ENCODE peak calls at places on chromosomes 7 and 10, in four cellular contexts. X, E, W and R are unnamed samples.

GRCh38 chr7:133571066-133571465 is 318.2 kb downstream of the EXOC4 start:
- DNase-seq in E (no peak), W (no peak), X (no peak), R (no peak)

GRCh38 chr7:33477719-33478480 is 348.5 kb downstream of the BBS9 start:
- DNase-seq in X (no peak), W (no peak), E (no peak), R (no peak)

GRCh38 chr7:26153823-26154783 is 2.1 kb downstream of the NFE2L3 start:
- DNase-seq in X (peak), W (no peak), E (peak), R (no peak)

GRCh38 chr10:88227342-88228018 is 355.6 kb downstream of the RNLS start:
- DNase-seq in W (no peak), E (no peak), X (no peak), R (no peak)

GRCh38 chr7:135661311-135662122 is 797 bp upstream of the STMP1 start:
- DNase-seq in W (no peak), E (peak), X (no peak), R (no peak)

GRCh38 chr10:128922172-128922571 is 544.9 kb upstream of the MGMT start:
- DNase-seq in W (no peak), E (no peak), X (no peak), R (no peak)

GRCh38 chr10:100085596-100085995 is 3.9 kb upstream of the CPN1 start:
- DNase-seq in E (peak), X (no peak), W (no peak), R (no peak)

GRCh38 chr10:78741541-78741940 is 327.2 kb upstream of the ZMIZ1 start:
- DNase-seq in W (no peak), X (no peak), E (peak), R (no peak)

GRCh38 chr7:43785425-43785824 is 26.9 kb downstream of the BLVRA start:
- DNase-seq in X (no peak), E (peak), W (peak), R (no peak)

GRCh38 chr7:99949645-99950228 is 20.3 kb upstream of the GJC3 start:
- DNase-seq in X (no peak), E (peak), W (no peak), R (no peak)

GRCh38 chr10:31100662-31101061 is 69.0 kb upstream of the ZNF438 start:
- DNase-seq in E (no peak), W (no peak), X (no peak), R (no peak)

GRCh38 chr10:60351191-60351853 is 38.4 kb downstream of the ANK3 start:
- DNase-seq in X (no peak), W (no peak), E (no peak), R (no peak)

GRCh38 chr10:26445411-26446031 is 7.4 kb downstream of the APBB1IP start:
- DNase-seq in E (no peak), W (no peak), X (no peak), R (no peak)
- TF ChIP-seq CTCF in E (no peak), W (no peak), X (no peak), R (no peak)

GRCh38 chr10:6877351-6878066 is 297.4 kb upstream of the PRKCQ start:
- DNase-seq in W (no peak), E (no peak), X (no peak), R (no peak)
- TF ChIP-seq CTCF in W (no peak), E (no peak), X (no peak), R (no peak)

GRCh38 chr7:131013716-131014115 is 279.7 kb upstream of the KLF14 start:
- DNase-seq in W (no peak), E (no peak), X (no peak), R (no peak)
- TF ChIP-seq CTCF in W (no peak), E (no peak), X (no peak), R (no peak)

DNA sequence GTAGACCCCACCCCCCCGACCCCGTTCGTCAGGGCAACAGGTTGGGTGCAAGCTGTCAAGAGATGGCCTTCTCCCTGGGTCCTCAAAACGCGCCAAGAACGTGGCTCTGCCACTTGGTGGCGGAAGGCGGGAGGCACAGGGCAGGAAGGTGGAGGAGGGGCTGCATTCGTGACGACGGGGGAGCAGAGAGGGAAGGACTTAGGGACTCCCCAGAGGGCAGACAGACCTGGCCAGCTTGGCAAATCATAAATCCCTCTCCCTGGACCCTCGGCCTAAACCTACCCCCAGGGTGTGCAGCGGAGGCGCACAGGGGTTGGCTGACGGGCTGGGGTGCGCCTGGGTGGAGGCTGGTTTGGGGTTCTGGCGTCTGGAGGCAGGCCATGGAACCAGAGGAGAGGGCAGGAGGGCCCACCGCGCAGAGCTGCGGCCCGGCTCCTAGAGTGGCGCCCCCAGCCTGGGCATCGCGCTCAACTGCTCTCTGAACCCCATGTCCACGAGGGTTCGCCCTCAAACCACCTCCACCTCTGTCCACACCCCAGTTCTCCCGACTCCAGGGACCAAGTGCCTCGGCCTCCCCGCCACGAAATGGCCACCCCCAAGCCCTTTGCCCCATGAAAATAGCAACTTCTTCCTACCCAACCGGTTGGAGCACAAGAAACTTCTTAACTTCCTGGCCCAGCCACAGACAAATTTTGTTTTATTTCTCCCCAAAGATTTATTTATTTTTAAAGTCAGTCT is 10.8 kb upstream of the GATA3 start:
- DNase-seq in E (no peak), W (no peak), X (peak), R (no peak)
- TF ChIP-seq CTCF in E (no peak), W (no peak), X (peak), R (no peak)